ENCODE peak calls at places on chromosomes 12 and 14, in ten cellular contexts. E is left ventricle myocardium inferior, Q is neural progenitor cell, H is cardiac muscle cell, J is MCF 10A, X is heart right ventricle, B is OCI-LY7, R is Panc1, V is NB4, F is cardiac fibroblast. T is an unnamed sample.

GRCh38 chr14:105617201-105617777 is 90.9 kb downstream of the TMEM121 start:
- DNase-seq in E (no peak), Q (no peak), H (no peak), J (no peak), X (no peak), B (no peak), R (no peak), V (no peak), F (no peak), T (no peak)

GRCh38 chr12:10165421-10165820 is 6.5 kb downstream of the OLR1 start:
- DNase-seq in E (no peak), Q (no peak), H (no peak), J (no peak), X (no peak), B (no peak), R (no peak), V (no peak), F (no peak), T (no peak)

GRCh38 chr12:46944104-46944503 is 118.3 kb upstream of the SLC38A4 start:
- DNase-seq in E (no peak), Q (no peak), H (peak; percentile 78), J (peak; percentile 69), X (no peak), B (no peak), R (no peak), V (peak; percentile 15), F (peak; percentile 82), T (no peak)

GRCh38 chr14:46661728-46662127 is 10.1 kb upstream of the RPL10L start:
- DNase-seq in E (no peak), Q (peak; percentile 55), H (no peak), J (peak; percentile 14), X (no peak), B (no peak), R (no peak), V (peak; percentile 26), F (no peak), T (no peak)

GRCh38 chr12:107515446-107515958 is 170.1 kb upstream of the PWP1 start:
- DNase-seq in E (peak; percentile 43), Q (no peak), H (peak; percentile 67), J (peak; percentile 98), X (no peak), B (no peak), R (no peak), V (peak; percentile 83), F (peak; percentile 99), T (peak; percentile 10)

GRCh38 chr14:71248204-71248603 is 340.9 kb downstream of the PCNX1 start:
- DNase-seq in E (no peak), Q (no peak), H (peak; percentile 38), J (no peak), X (no peak), B (no peak), R (no peak), V (no peak), F (peak; percentile 41), T (no peak)

GRCh38 chr12:1911598-1912575 is 6.6 kb downstream of the CACNA2D4 start:
- DNase-seq in E (no peak), Q (no peak), H (no peak), J (no peak), X (no peak), B (no peak), R (no peak), V (peak; percentile 2), F (no peak), T (no peak)

GRCh38 chr12:107917912-107918800 is 143.7 kb downstream of the ASCL4 start:
- DNase-seq in E (no peak), Q (peak; percentile 69), H (peak; percentile 27), J (peak; percentile 46), X (no peak), B (peak; percentile 34), R (no peak), V (peak; percentile 40), F (peak; percentile 25), T (peak; percentile 36)

GRCh38 chr14:67538501-67538900 is 5.4 kb downstream of the PLEKHH1 start:
- DNase-seq in E (no peak), Q (peak; percentile 43), H (no peak), J (peak; percentile 38), X (no peak), B (no peak), R (no peak), V (no peak), F (no peak), T (no peak)

GRCh38 chr14:61544448-61545202 is 150.7 kb upstream of the HIF1A start:
- DNase-seq in E (no peak), Q (no peak), H (no peak), J (no peak), X (no peak), B (no peak), R (no peak), V (no peak), F (no peak), T (no peak)

GRCh38 chr12:49189731-49190314 is 943 bp upstream of the TUBA1A start:
- DNase-seq in E (no peak), Q (no peak), H (no peak), J (no peak), X (no peak), B (no peak), R (no peak), V (no peak), F (peak; percentile 22), T (no peak)

GRCh38 chr12:122869207-122869973 is 26.5 kb downstream of the VPS37B start:
- DNase-seq in E (no peak), Q (no peak), H (no peak), J (no peak), X (no peak), B (no peak), R (no peak), V (no peak), F (no peak), T (no peak)

GRCh38 chr12:122866379-122866778 is 29.5 kb downstream of the VPS37B start:
- DNase-seq in E (no peak), Q (no peak), H (no peak), J (no peak), X (no peak), B (no peak), R (no peak), V (no peak), F (no peak), T (no peak)

GRCh38 chr12:122868471-122869177 is 27.3 kb downstream of the VPS37B start:
- DNase-seq in E (no peak), Q (no peak), H (no peak), J (no peak), X (no peak), B (no peak), R (no peak), V (no peak), F (no peak), T (no peak)

GRCh38 chr12:122866950-122867607 is 28.8 kb downstream of the VPS37B start:
- DNase-seq in E (no peak), Q (no peak), H (no peak), J (no peak), X (no peak), B (no peak), R (no peak), V (no peak), F (no peak), T (no peak)

GRCh38 chr12:122867701-122868461 is 28.0 kb downstream of the VPS37B start:
- DNase-seq in E (peak; percentile 81), Q (peak; percentile 49), H (no peak), J (peak; percentile 77), X (peak; percentile 79), B (peak; percentile 37), R (no peak), V (peak; percentile 54), F (no peak), T (no peak)
- TF ChIP-seq CTCF in E (peak; percentile 67), Q (peak; percentile 38), H (peak; percentile 9), J (peak; percentile 38), X (peak; percentile 51), B (peak; percentile 63), R (peak; percentile 85), V (peak; percentile 32), F (no peak), T (no peak)

GRCh38 chr14:93648440-93649168 is 139.7 kb downstream of the PRIMA1 start:
- DNase-seq in E (no peak), Q (peak; percentile 61), H (no peak), J (peak; percentile 48), X (no peak), B (peak; percentile 10), R (no peak), V (peak; percentile 40), F (no peak), T (peak; percentile 29)
- TF ChIP-seq CTCF in E (peak; percentile 50), Q (peak; percentile 57), H (no peak), J (peak; percentile 22), X (peak; percentile 20), B (peak; percentile 46), R (peak; percentile 47), V (peak; percentile 36), F (no peak), T (no peak)

GRCh38 chr12:65725376-65725775 is 98.9 kb upstream of the HMGA2 start:
- DNase-seq in E (no peak), Q (no peak), H (no peak), J (peak; percentile 13), X (no peak), B (no peak), R (no peak), V (no peak), F (peak; percentile 45), T (no peak)

GRCh38 chr12:65734226-65734625 is 90.1 kb upstream of the HMGA2 start:
- DNase-seq in E (no peak), Q (no peak), H (no peak), J (no peak), X (no peak), B (no peak), R (no peak), V (no peak), F (no peak), T (no peak)

GRCh38 chr12:65731771-65732170 is 92.5 kb upstream of the HMGA2 start:
- DNase-seq in E (no peak), Q (no peak), H (no peak), J (no peak), X (no peak), B (no peak), R (no peak), V (no peak), F (no peak), T (no peak)

GRCh38 chr12:65728348-65728912 is 95.9 kb upstream of the HMGA2 start:
- DNase-seq in E (no peak), Q (no peak), H (no peak), J (no peak), X (no peak), B (no peak), R (no peak), V (no peak), F (peak; percentile 11), T (no peak)

GRCh38 chr12:65728913-65729793 is 95.1 kb upstream of the HMGA2 start:
- DNase-seq in E (no peak), Q (peak; percentile 75), H (peak; percentile 18), J (no peak), X (no peak), B (no peak), R (no peak), V (no peak), F (peak; percentile 22), T (peak; percentile 37)
- TF ChIP-seq CTCF in E (no peak), Q (no peak), H (no peak), J (no peak), X (no peak), B (no peak), R (no peak), V (no peak), F (no peak), T (no peak)

GRCh38 chr12:129762436-129762835 is 141.4 kb downstream of the TMEM132D start:
- DNase-seq in E (no peak), Q (no peak), H (no peak), J (no peak), X (no peak), B (no peak), R (no peak), V (no peak), F (no peak), T (no peak)
- TF ChIP-seq CTCF in E (no peak), Q (no peak), H (no peak), J (no peak), X (no peak), B (no peak), R (no peak), V (no peak), F (no peak), T (no peak)

T was measured in Calu3.